ENCODE peak calls at places on chromosomes 3 and 15, in four cellular contexts. C is GM12878, Y is HepG2, S is H1. G is an unnamed sample.
A peak's percentile ranks its signal among the peaks of the same experiment; 100 is the strongest.

GRCh38 chr3:184348057-184348382 is 10.6 kb downstream of the FAM131A start:
- DNase-seq in S (no peak), Y (no peak), C (no peak), G (no peak)

GRCh38 chr15:57044072-57044702 is 125.7 kb downstream of the TCF12 start:
- DNase-seq in S (no peak), C (no peak), Y (no peak), G (no peak)

GRCh38 chr3:179840985-179841384 is 188.1 kb downstream of the USP13 start:
- DNase-seq in C (no peak), Y (no peak), S (no peak), G (no peak)

GRCh38 chr3:58776231-58776630 is 109.7 kb upstream of the FAM3D start:
- DNase-seq in C (no peak), S (no peak), Y (no peak), G (no peak)

GRCh38 chr3:57983734-57984518 is 24.3 kb upstream of the FLNB start:
- DNase-seq in S (no peak), C (peak; percentile 96), Y (peak; percentile 88), G (peak; percentile 31)

GRCh38 chr15:92277776-92278175 is 115.9 kb upstream of the ST8SIA2 start:
- DNase-seq in S (no peak), C (no peak), Y (no peak), G (no peak)

GRCh38 chr15:45442497-45443135 is 64.3 kb upstream of the GATM start:
- DNase-seq in C (no peak), Y (no peak), S (no peak), G (no peak)

GRCh38 chr3:58697552-58697951 is 31.0 kb upstream of the FAM3D start:
- DNase-seq in S (no peak), C (no peak), Y (no peak), G (no peak)

GRCh38 chr3:32165442-32165841 is 59.0 kb downstream of the GPD1L start:
- DNase-seq in C (no peak), Y (no peak), S (no peak), G (no peak)

GRCh38 chr15:100002787-100003536 is 269.7 kb upstream of the LYSMD4 start:
- DNase-seq in S (no peak), Y (no peak), C (no peak), G (no peak)

GRCh38 chr3:128385080-128385832 is 81.4 kb downstream of the DNAJB8 start:
- DNase-seq in Y (peak; percentile 75), C (no peak), S (no peak), G (no peak)

GRCh38 chr3:168091961-168092360 is 3.8 kb downstream of the GOLIM4 start:
- DNase-seq in C (no peak), Y (peak; percentile 41), S (no peak), G (no peak)

GRCh38 chr3:150710097-150710496 is 6.4 kb upstream of the ERICH6 start:
- DNase-seq in C (no peak), Y (no peak), S (no peak), G (no peak)

GRCh38 chr3:112633191-112633590 is 7.8 kb downstream of the CCDC80 start:
- DNase-seq in Y (no peak), C (no peak), S (peak; percentile 43), G (no peak)

GRCh38 chr3:105417538-105418289 is 51.0 kb downstream of the ALCAM start:
- DNase-seq in C (no peak), S (no peak), Y (no peak), G (no peak)

GRCh38 chr15:100841426-100841825 is 38.2 kb upstream of the ALDH1A3 start:
- DNase-seq in C (no peak), S (no peak), Y (no peak), G (no peak)

GRCh38 chr3:37423825-37424224 is 249.4 kb upstream of the LRRFIP2 start:
- DNase-seq in S (no peak), Y (no peak), C (no peak), G (no peak)

GRCh38 chr3:190001426-190001825 is 119.3 kb downstream of the P3H2 start:
- DNase-seq in C (no peak), S (no peak), Y (no peak), G (no peak)
- TF ChIP-seq ATF3 in C (no peak), S (no peak), Y (no peak), G (no peak)

GRCh38 chr3:40505599-40506462 is at the start of gene ZNF620:
- DNase-seq in C (no peak), Y (peak; percentile 92), S (peak; percentile 90), G (peak; percentile 86)

GRCh38 chr3:40499952-40500351 is 5.9 kb upstream of the ZNF620 start:
- DNase-seq in C (no peak), S (no peak), Y (no peak), G (no peak)

GRCh38 chr3:40504636-40505430 is 1.0 kb upstream of the ZNF620 start:
- DNase-seq in Y (peak; percentile 76), S (no peak), C (no peak), G (no peak)
- TF ChIP-seq EP300 in Y (no peak), S (no peak), C (no peak), G (no peak)

GRCh38 chr15:89783111-89783860 is 7.2 kb downstream of the MESP2 start:
- DNase-seq in C (no peak), S (no peak), Y (no peak), G (peak; percentile 50)
- TF ChIP-seq ATF3 in C (no peak), S (no peak), Y (no peak), G (no peak)

GRCh38 chr3:16148783-16149182 is 25.7 kb upstream of the GALNT15 start:
- DNase-seq in C (no peak), S (no peak), Y (no peak), G (no peak)
- TF ChIP-seq EP300 in C (no peak), S (no peak), Y (no peak), G (no peak)

DNA sequence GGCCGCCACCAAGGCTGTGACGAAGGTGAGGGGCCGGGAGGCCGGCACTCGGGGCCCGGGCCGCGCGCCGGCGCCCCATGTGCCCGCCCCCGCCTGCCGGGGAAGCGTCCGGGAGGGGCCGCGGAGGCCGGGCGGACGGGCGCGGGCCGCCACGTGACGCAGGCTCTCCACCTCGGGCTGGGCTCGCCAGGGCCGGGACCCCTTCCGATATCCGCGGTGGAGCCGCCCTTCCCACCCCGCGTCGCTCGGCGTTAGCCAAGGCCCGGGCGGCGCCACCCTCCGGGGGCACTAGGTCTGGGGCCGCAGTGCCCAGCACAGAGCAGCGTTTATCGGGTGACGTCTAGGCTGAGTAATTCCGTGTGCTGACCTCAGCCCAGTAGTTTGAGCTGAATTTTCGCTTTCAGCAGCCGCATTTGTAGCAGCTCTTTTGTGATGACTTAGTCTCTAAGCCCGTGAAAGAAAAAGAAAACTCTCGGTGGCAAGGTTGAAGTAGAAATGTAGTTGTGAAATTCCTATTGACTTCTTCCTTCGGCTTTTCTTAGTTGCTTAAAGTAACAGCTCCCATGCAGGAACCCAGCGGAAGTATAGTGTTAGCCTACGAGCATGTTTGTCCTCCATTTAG is 885 bp downstream of the CDV3 start:
- DNase-seq in C (peak; percentile 58), Y (peak; percentile 44), S (peak; percentile 72), G (peak; percentile 60)
- TF ChIP-seq ATF3 in C (peak; percentile 59), Y (no peak), S (no peak), G (no peak)

GRCh38 chr3:124248471-124249028 is 256.6 kb upstream of the ROPN1 start:
- DNase-seq in Y (no peak), S (no peak), C (no peak), G (peak; percentile 2)
- TF ChIP-seq EP300 in Y (no peak), S (no peak), C (no peak), G (no peak)